ENCODE peak calls at places on chromosomes 13 and 19, in ten cellular contexts. One of them, this sample, is unnamed.

GRCh38 chr13:42333613-42334328 is 61.8 kb downstream of the AKAP11 start:
- DNase-seq in neural progenitor cell: peak
- DNase-seq in RWPE1: peak
- DNase-seq in pancreas: no peak
- DNase-seq in uterus: no peak
- DNase-seq in endothelial cell of umbilical vein: peak
- DNase-seq in H9: peak
- DNase-seq in left ventricle myocardium inferior: no peak
- DNase-seq in cardiac muscle cell: peak
- DNase-seq in A549: peak
- DNase-seq in this sample: peak

GRCh38 chr13:26787961-26788360 is 27.4 kb upstream of the GPR12 start:
- DNase-seq in neural progenitor cell: no peak
- DNase-seq in RWPE1: no peak
- DNase-seq in pancreas: no peak
- DNase-seq in uterus: no peak
- DNase-seq in endothelial cell of umbilical vein: no peak
- DNase-seq in H9: no peak
- DNase-seq in left ventricle myocardium inferior: no peak
- DNase-seq in cardiac muscle cell: no peak
- DNase-seq in A549: no peak
- DNase-seq in this sample: no peak

GRCh38 chr19:23823952-23824389 is 65.3 kb upstream of the ZNF681 start:
- DNase-seq in neural progenitor cell: peak
- DNase-seq in RWPE1: no peak
- DNase-seq in pancreas: no peak
- DNase-seq in uterus: no peak
- DNase-seq in endothelial cell of umbilical vein: no peak
- DNase-seq in H9: peak
- DNase-seq in left ventricle myocardium inferior: no peak
- DNase-seq in cardiac muscle cell: peak
- DNase-seq in A549: peak
- DNase-seq in this sample: no peak

GRCh38 chr19:46943150-46943946 is 76.3 kb upstream of the NPAS1 start:
- DNase-seq in neural progenitor cell: no peak
- DNase-seq in RWPE1: no peak
- DNase-seq in pancreas: no peak
- DNase-seq in uterus: no peak
- DNase-seq in endothelial cell of umbilical vein: no peak
- DNase-seq in H9: no peak
- DNase-seq in left ventricle myocardium inferior: no peak
- DNase-seq in cardiac muscle cell: no peak
- DNase-seq in A549: no peak
- DNase-seq in this sample: no peak

GRCh38 chr19:13036366-13036976 is 41.2 kb downstream of the NFIX start:
- DNase-seq in neural progenitor cell: no peak
- DNase-seq in RWPE1: peak
- DNase-seq in pancreas: no peak
- DNase-seq in uterus: no peak
- DNase-seq in endothelial cell of umbilical vein: no peak
- DNase-seq in H9: no peak
- DNase-seq in left ventricle myocardium inferior: no peak
- DNase-seq in cardiac muscle cell: no peak
- DNase-seq in A549: peak
- DNase-seq in this sample: peak

GRCh38 chr13:107900775-107901174 is 314.6 kb downstream of the LIG4 start:
- DNase-seq in neural progenitor cell: no peak
- DNase-seq in RWPE1: no peak
- DNase-seq in pancreas: no peak
- DNase-seq in uterus: no peak
- DNase-seq in endothelial cell of umbilical vein: peak
- DNase-seq in H9: no peak
- DNase-seq in left ventricle myocardium inferior: no peak
- DNase-seq in cardiac muscle cell: no peak
- DNase-seq in A549: no peak
- DNase-seq in this sample: peak

GRCh38 chr19:7366701-7367420 is 18.1 kb downstream of the ARHGEF18 start:
- DNase-seq in neural progenitor cell: peak
- DNase-seq in RWPE1: peak
- DNase-seq in pancreas: no peak
- DNase-seq in uterus: no peak
- DNase-seq in endothelial cell of umbilical vein: peak
- DNase-seq in H9: no peak
- DNase-seq in left ventricle myocardium inferior: no peak
- DNase-seq in cardiac muscle cell: no peak
- DNase-seq in A549: peak
- DNase-seq in this sample: peak

GRCh38 chr19:36417752-36418286 is 625 bp downstream of the ZFP82 start:
- DNase-seq in neural progenitor cell: peak
- DNase-seq in RWPE1: no peak
- DNase-seq in pancreas: no peak
- DNase-seq in uterus: no peak
- DNase-seq in endothelial cell of umbilical vein: no peak
- DNase-seq in H9: peak
- DNase-seq in left ventricle myocardium inferior: no peak
- DNase-seq in cardiac muscle cell: no peak
- DNase-seq in A549: no peak
- DNase-seq in this sample: no peak

GRCh38 chr19:18167975-18168645 is 5.5 kb upstream of the IFI30 start:
- DNase-seq in neural progenitor cell: peak
- DNase-seq in RWPE1: peak
- DNase-seq in pancreas: no peak
- DNase-seq in uterus: no peak
- DNase-seq in endothelial cell of umbilical vein: peak
- DNase-seq in H9: no peak
- DNase-seq in left ventricle myocardium inferior: peak
- DNase-seq in cardiac muscle cell: peak
- DNase-seq in A549: no peak
- DNase-seq in this sample: peak

GRCh38 chr13:111480976-111481375 is 160.5 kb downstream of the TEX29 start:
- DNase-seq in neural progenitor cell: no peak
- DNase-seq in RWPE1: no peak
- DNase-seq in pancreas: no peak
- DNase-seq in uterus: no peak
- DNase-seq in endothelial cell of umbilical vein: no peak
- DNase-seq in H9: no peak
- DNase-seq in left ventricle myocardium inferior: no peak
- DNase-seq in cardiac muscle cell: no peak
- DNase-seq in A549: no peak
- DNase-seq in this sample: no peak

GRCh38 chr19:51398096-51398704 is 7.8 kb upstream of the C19orf84 start:
- DNase-seq in neural progenitor cell: peak
- DNase-seq in RWPE1: peak
- DNase-seq in pancreas: no peak
- DNase-seq in uterus: no peak
- DNase-seq in endothelial cell of umbilical vein: peak
- DNase-seq in H9: no peak
- DNase-seq in left ventricle myocardium inferior: no peak
- DNase-seq in cardiac muscle cell: peak
- DNase-seq in A549: peak
- DNase-seq in this sample: no peak

GRCh38 chr19:49981603-49982593 is 20.9 kb upstream of the SIGLEC11 start:
- DNase-seq in neural progenitor cell: no peak
- DNase-seq in RWPE1: no peak
- DNase-seq in pancreas: no peak
- DNase-seq in uterus: no peak
- DNase-seq in endothelial cell of umbilical vein: no peak
- DNase-seq in H9: no peak
- DNase-seq in left ventricle myocardium inferior: no peak
- DNase-seq in cardiac muscle cell: no peak
- DNase-seq in A549: no peak
- DNase-seq in this sample: no peak

GRCh38 chr13:29454931-29455481 is 140.5 kb downstream of the SLC7A1 start:
- DNase-seq in neural progenitor cell: peak
- DNase-seq in RWPE1: peak
- DNase-seq in pancreas: no peak
- DNase-seq in uterus: no peak
- DNase-seq in endothelial cell of umbilical vein: peak
- DNase-seq in H9: peak
- DNase-seq in left ventricle myocardium inferior: no peak
- DNase-seq in cardiac muscle cell: no peak
- DNase-seq in A549: peak
- DNase-seq in this sample: no peak

GRCh38 chr13:113880651-113881611 is 17.1 kb upstream of the GAS6 start:
- DNase-seq in neural progenitor cell: no peak
- DNase-seq in RWPE1: no peak
- DNase-seq in pancreas: no peak
- DNase-seq in uterus: no peak
- DNase-seq in endothelial cell of umbilical vein: peak
- DNase-seq in H9: no peak
- DNase-seq in left ventricle myocardium inferior: no peak
- DNase-seq in cardiac muscle cell: no peak
- DNase-seq in A549: no peak
- DNase-seq in this sample: no peak
- H3K27ac ChIP-seq in neural progenitor cell: no peak
- H3K27ac ChIP-seq in RWPE1: peak
- H3K27ac ChIP-seq in pancreas: peak
- H3K27ac ChIP-seq in uterus: peak
- H3K27ac ChIP-seq in endothelial cell of umbilical vein: peak
- H3K27ac ChIP-seq in H9: no peak
- H3K27ac ChIP-seq in left ventricle myocardium inferior: peak
- H3K27ac ChIP-seq in cardiac muscle cell: peak
- H3K27ac ChIP-seq in A549: no peak
- H3K27ac ChIP-seq in this sample: no peak

DNA sequence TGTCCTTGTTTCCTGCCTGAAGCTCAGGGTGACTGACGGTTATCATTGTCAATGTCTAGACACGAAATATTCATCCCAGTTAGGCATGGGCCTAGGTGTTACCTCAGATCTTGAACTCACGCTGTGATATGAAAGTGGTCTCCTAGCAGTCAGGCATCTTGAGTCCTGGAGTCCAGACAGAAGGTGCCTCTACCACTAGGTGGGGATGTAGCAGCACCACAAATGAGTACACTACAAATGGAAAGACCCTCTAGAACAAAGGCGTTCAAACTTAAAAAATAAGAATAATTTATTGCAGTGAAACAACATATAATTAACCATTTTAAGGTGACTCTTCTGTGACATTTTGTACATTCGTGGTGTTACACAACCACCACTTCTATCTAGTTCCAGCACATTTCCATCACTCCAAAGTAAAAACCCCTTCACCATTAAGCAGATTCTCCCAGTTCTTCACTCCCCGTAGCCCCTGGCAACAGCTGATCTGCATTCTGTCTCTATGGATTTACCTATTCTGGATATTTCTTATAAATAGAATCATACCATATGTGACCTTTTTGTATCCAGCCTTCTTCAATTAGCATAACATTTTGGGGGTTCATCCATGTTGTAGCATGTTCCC is 11.9 kb upstream of the FRY start:
- DNase-seq in neural progenitor cell: peak
- DNase-seq in RWPE1: peak
- DNase-seq in pancreas: peak
- DNase-seq in uterus: peak
- DNase-seq in endothelial cell of umbilical vein: peak
- DNase-seq in H9: peak
- DNase-seq in left ventricle myocardium inferior: no peak
- DNase-seq in cardiac muscle cell: peak
- DNase-seq in A549: peak
- DNase-seq in this sample: peak
- TF ChIP-seq CTCF in neural progenitor cell: peak
- TF ChIP-seq CTCF in RWPE1: peak
- TF ChIP-seq CTCF in pancreas: peak
- TF ChIP-seq CTCF in uterus: peak
- TF ChIP-seq CTCF in endothelial cell of umbilical vein: peak
- TF ChIP-seq CTCF in H9: peak
- TF ChIP-seq CTCF in left ventricle myocardium inferior: peak
- TF ChIP-seq CTCF in cardiac muscle cell: peak
- TF ChIP-seq CTCF in A549: peak
- TF ChIP-seq CTCF in this sample: peak

DNA sequence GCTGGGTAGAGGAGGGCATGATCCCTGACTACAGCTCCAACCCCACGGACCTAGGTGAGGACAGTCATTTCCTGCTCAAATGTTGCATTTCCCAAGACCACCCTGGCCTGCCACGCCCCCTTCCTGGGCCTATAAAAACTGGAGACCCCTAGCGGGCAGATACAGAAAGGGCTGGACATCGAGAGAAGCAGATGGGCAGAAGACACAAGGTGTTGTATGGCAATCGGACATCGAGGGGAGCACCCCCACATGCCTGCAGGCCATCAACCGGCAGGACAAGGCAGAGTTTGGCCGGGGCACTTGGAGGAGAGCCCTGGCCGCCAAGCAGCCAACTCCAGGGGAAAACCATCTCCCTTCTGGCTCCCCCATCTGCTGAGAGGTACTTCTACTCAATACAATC is 746.4 kb downstream of the PCDH9 start:
- DNase-seq in neural progenitor cell: no peak
- DNase-seq in RWPE1: no peak
- DNase-seq in pancreas: no peak
- DNase-seq in uterus: no peak
- DNase-seq in endothelial cell of umbilical vein: no peak
- DNase-seq in H9: no peak
- DNase-seq in left ventricle myocardium inferior: no peak
- DNase-seq in cardiac muscle cell: no peak
- DNase-seq in A549: no peak
- DNase-seq in this sample: no peak
- H3K27ac ChIP-seq in neural progenitor cell: no peak
- H3K27ac ChIP-seq in RWPE1: no peak
- H3K27ac ChIP-seq in pancreas: no peak
- H3K27ac ChIP-seq in uterus: no peak
- H3K27ac ChIP-seq in endothelial cell of umbilical vein: no peak
- H3K27ac ChIP-seq in H9: no peak
- H3K27ac ChIP-seq in left ventricle myocardium inferior: no peak
- H3K27ac ChIP-seq in cardiac muscle cell: no peak
- H3K27ac ChIP-seq in A549: no peak
- H3K27ac ChIP-seq in this sample: no peak

GRCh38 chr13:97852181-97852874 is 101.1 kb upstream of the IPO5 start:
- DNase-seq in neural progenitor cell: no peak
- DNase-seq in RWPE1: no peak
- DNase-seq in pancreas: no peak
- DNase-seq in uterus: no peak
- DNase-seq in endothelial cell of umbilical vein: no peak
- DNase-seq in H9: no peak
- DNase-seq in left ventricle myocardium inferior: no peak
- DNase-seq in cardiac muscle cell: no peak
- DNase-seq in A549: no peak
- DNase-seq in this sample: no peak

GRCh38 chr13:97856001-97856675 is 97.3 kb upstream of the IPO5 start:
- DNase-seq in neural progenitor cell: peak
- DNase-seq in RWPE1: no peak
- DNase-seq in pancreas: peak
- DNase-seq in uterus: peak
- DNase-seq in endothelial cell of umbilical vein: no peak
- DNase-seq in H9: no peak
- DNase-seq in left ventricle myocardium inferior: peak
- DNase-seq in cardiac muscle cell: peak
- DNase-seq in A549: no peak
- DNase-seq in this sample: no peak

GRCh38 chr13:97851269-97851668 is 102.2 kb upstream of the IPO5 start:
- DNase-seq in neural progenitor cell: no peak
- DNase-seq in RWPE1: no peak
- DNase-seq in pancreas: no peak
- DNase-seq in uterus: no peak
- DNase-seq in endothelial cell of umbilical vein: no peak
- DNase-seq in H9: no peak
- DNase-seq in left ventricle myocardium inferior: no peak
- DNase-seq in cardiac muscle cell: no peak
- DNase-seq in A549: peak
- DNase-seq in this sample: no peak

GRCh38 chr13:97855570-97855970 is 97.9 kb upstream of the IPO5 start:
- DNase-seq in neural progenitor cell: peak
- DNase-seq in RWPE1: peak
- DNase-seq in pancreas: peak
- DNase-seq in uterus: peak
- DNase-seq in endothelial cell of umbilical vein: peak
- DNase-seq in H9: peak
- DNase-seq in left ventricle myocardium inferior: no peak
- DNase-seq in cardiac muscle cell: peak
- DNase-seq in A549: peak
- DNase-seq in this sample: peak

GRCh38 chr13:97853550-97853949 is 99.9 kb upstream of the IPO5 start:
- DNase-seq in neural progenitor cell: no peak
- DNase-seq in RWPE1: no peak
- DNase-seq in pancreas: no peak
- DNase-seq in uterus: no peak
- DNase-seq in endothelial cell of umbilical vein: no peak
- DNase-seq in H9: no peak
- DNase-seq in left ventricle myocardium inferior: no peak
- DNase-seq in cardiac muscle cell: no peak
- DNase-seq in A549: no peak
- DNase-seq in this sample: peak
- TF ChIP-seq CTCF in neural progenitor cell: no peak
- TF ChIP-seq CTCF in RWPE1: no peak
- TF ChIP-seq CTCF in pancreas: no peak
- TF ChIP-seq CTCF in uterus: no peak
- TF ChIP-seq CTCF in endothelial cell of umbilical vein: no peak
- TF ChIP-seq CTCF in H9: no peak
- TF ChIP-seq CTCF in left ventricle myocardium inferior: no peak
- TF ChIP-seq CTCF in cardiac muscle cell: no peak
- TF ChIP-seq CTCF in A549: no peak
- TF ChIP-seq CTCF in this sample: no peak